ENCODE peak calls at places on chromosomes 1 and 21, in eight cellular contexts. Q, W, R, A, I, F, S and B are unnamed samples.

GRCh38 chr1:221239911-221240310 is 360.7 kb downstream of the HLX start:
- DNase-seq in R (no peak), W (no peak), Q (no peak), I (no peak), F (no peak), S (no peak), A (no peak), B (no peak)

GRCh38 chr21:26801524-26801923 is 43.7 kb downstream of the ADAMTS1 start:
- DNase-seq in A (no peak), F (no peak), R (no peak), Q (no peak), W (no peak), I (no peak), S (peak; percentile 87), B (no peak)

GRCh38 chr1:54850737-54851136 is 36.3 kb downstream of the DHCR24 start:
- DNase-seq in S (peak; percentile 82), I (no peak), Q (no peak), F (peak; percentile 91), W (no peak), A (no peak), R (no peak), B (no peak)

GRCh38 chr21:44846485-44847260 is 26.8 kb downstream of the PTTG1IP start:
- DNase-seq in W (peak; percentile 79), S (peak; percentile 16), I (peak; percentile 84), R (no peak), Q (peak; percentile 46), F (peak; percentile 64), A (peak; percentile 86), B (no peak)

GRCh38 chr1:83546863-83547262 is 452.1 kb downstream of the TTLL7 start:
- DNase-seq in I (no peak), R (no peak), S (peak; percentile 18), F (no peak), A (no peak), W (no peak), Q (no peak), B (no peak)

GRCh38 chr1:36085126-36085525 is 1.2 kb downstream of the TEKT2 start:
- DNase-seq in A (no peak), R (no peak), S (no peak), W (no peak), F (no peak), Q (no peak), I (peak; percentile 24), B (no peak)

GRCh38 chr1:41657679-41658078 is 173.2 kb upstream of the EDN2 start:
- DNase-seq in A (no peak), F (no peak), R (no peak), Q (no peak), W (no peak), S (no peak), I (no peak), B (no peak)

GRCh38 chr1:9868244-9868590 is 41.9 kb downstream of the CTNNBIP1 start:
- DNase-seq in A (no peak), I (no peak), S (no peak), Q (no peak), W (no peak), F (no peak), R (no peak), B (no peak)

GRCh38 chr21:39074508-39074907 is 108.7 kb downstream of the PSMG1 start:
- DNase-seq in A (no peak), S (no peak), W (no peak), Q (no peak), I (no peak), R (no peak), F (no peak), B (no peak)

GRCh38 chr1:59218521-59219236 is 78.2 kb upstream of the FGGY start:
- DNase-seq in W (no peak), R (no peak), F (no peak), I (no peak), S (no peak), Q (no peak), A (no peak), B (no peak)

GRCh38 chr21:44377201-44377921 is 23.9 kb downstream of the TRPM2 start:
- DNase-seq in R (peak; percentile 74), W (no peak), Q (no peak), F (no peak), A (no peak), I (peak; percentile 69), S (no peak), B (no peak)

GRCh38 chr1:18599096-18599495 is 31.6 kb upstream of the PAX7 start:
- DNase-seq in S (no peak), Q (no peak), W (no peak), A (no peak), I (peak; percentile 68), R (no peak), F (no peak), B (no peak)

GRCh38 chr1:206905295-206906164 is 8.3 kb downstream of the IL24 start:
- DNase-seq in F (peak; percentile 78), R (no peak), A (no peak), I (no peak), Q (peak; percentile 99), W (no peak), S (peak; percentile 75), B (no peak)

GRCh38 chr1:68970571-68970970 is 473.7 kb upstream of the DEPDC1 start:
- DNase-seq in W (no peak), F (no peak), S (no peak), I (no peak), A (no peak), Q (no peak), R (no peak), B (no peak)

GRCh38 chr1:52523376-52523775 is 29.5 kb downstream of the TUT4 start:
- DNase-seq in A (no peak), I (no peak), Q (no peak), R (no peak), S (no peak), F (no peak), W (no peak), B (no peak)

GRCh38 chr1:37480125-37480466 is 5.7 kb downstream of the ZC3H12A start:
- DNase-seq in R (no peak), S (no peak), F (no peak), W (no peak), I (no peak), Q (no peak), A (no peak), B (no peak)

GRCh38 chr1:87200875-87201638 is 127.6 kb upstream of the LMO4 start:
- DNase-seq in R (peak; percentile 99), W (no peak), A (no peak), F (no peak), I (no peak), Q (peak; percentile 24), S (no peak), B (peak; percentile 92)

GRCh38 chr1:64518692-64519481 is 49.0 kb downstream of the CACHD1 start:
- DNase-seq in R (no peak), S (no peak), Q (no peak), F (no peak), I (no peak), A (no peak), W (no peak), B (no peak)

GRCh38 chr1:209455133-209455532 is 128.4 kb upstream of the CAMK1G start:
- DNase-seq in R (peak; percentile 26), A (no peak), W (no peak), F (peak; percentile 34), Q (no peak), S (no peak), I (no peak), B (peak; percentile 14)

GRCh38 chr1:179493323-179493722 is 82.4 kb downstream of the NPHS2 start:
- DNase-seq in A (no peak), F (no peak), Q (peak; percentile 7), S (no peak), I (no peak), R (no peak), W (no peak), B (no peak)

GRCh38 chr1:177145102-177145779 is 19.3 kb downstream of the ASTN1 start:
- DNase-seq in Q (no peak), F (no peak), I (no peak), R (no peak), S (no peak), W (no peak), A (no peak), B (no peak)

GRCh38 chr1:10538608-10539355 is 64.0 kb downstream of the PEX14 start:
- DNase-seq in I (peak; percentile 74), Q (no peak), F (no peak), S (no peak), R (no peak), W (no peak), A (no peak), B (no peak)

GRCh38 chr1:54906586-54906985 is 19.6 kb upstream of the DHCR24 start:
- DNase-seq in I (no peak), R (no peak), F (no peak), S (no peak), A (no peak), Q (no peak), W (no peak), B (no peak)

GRCh38 chr1:78833491-78833890 is 173.0 kb downstream of the ADGRL4 start:
- DNase-seq in I (no peak), Q (peak; percentile 51), A (no peak), F (no peak), R (peak; percentile 27), S (peak; percentile 78), W (no peak), B (no peak)

GRCh38 chr1:193927550-193927949 is 741.1 kb upstream of the B3GALT2 start:
- DNase-seq in A (peak; percentile 46), I (no peak), F (peak; percentile 5), W (no peak), R (no peak), Q (no peak), S (no peak), B (no peak)

GRCh38 chr1:223700942-223701637 is 11.2 kb upstream of the CAPN2 start:
- DNase-seq in W (peak; percentile 64), S (peak; percentile 91), R (no peak), A (peak; percentile 71), Q (peak; percentile 98), F (peak; percentile 99), I (peak; percentile 85), B (no peak)

GRCh38 chr1:21067551-21068227 is 109.0 kb downstream of the EIF4G3 start:
- DNase-seq in R (no peak), W (no peak), I (no peak), S (no peak), F (no peak), Q (no peak), A (no peak), B (no peak)

GRCh38 chr1:76267631-76268030 is 193.1 kb downstream of the ST6GALNAC3 start:
- DNase-seq in A (peak; percentile 82), F (no peak), I (no peak), R (no peak), W (no peak), S (no peak), Q (no peak), B (no peak)

GRCh38 chr21:31348188-31348587 is 4.1 kb upstream of the TIAM1 start:
- DNase-seq in S (no peak), A (no peak), W (no peak), R (peak; percentile 10), I (no peak), F (no peak), Q (no peak), B (peak; percentile 61)

GRCh38 chr1:94039514-94039870 is 81.5 kb downstream of the ABCA4 start:
- DNase-seq in I (peak; percentile 87), A (peak; percentile 68), Q (no peak), R (peak; percentile 56), F (peak; percentile 65), W (peak; percentile 76), S (peak; percentile 30), B (peak; percentile 34)

GRCh38 chr1:110165761-110166231 is 15.5 kb downstream of the SLC6A17 start:
- DNase-seq in S (no peak), A (no peak), W (no peak), F (no peak), I (no peak), Q (no peak), R (no peak), B (no peak)